ENCODE peak calls at places on chromosomes 16 and 17, in six cellular contexts. L, R, E, I, O and V are unnamed samples.

GRCh38 chr16:85151603-85152413 is 39.5 kb upstream of the CIBAR2 start:
- DNase-seq in R (no peak), E (no peak), L (peak; percentile 62), O (peak; percentile 69), I (peak; percentile 84), V (peak; percentile 80)

GRCh38 chr17:13594762-13595697 is 6.7 kb downstream of the HS3ST3A1 start:
- DNase-seq in R (peak; percentile 87), I (peak; percentile 78), L (peak; percentile 52), E (peak; percentile 73), O (peak; percentile 82), V (peak; percentile 73)

GRCh38 chr17:71117461-71117860 is 948.1 kb downstream of the KCNJ2 start:
- DNase-seq in R (no peak), I (no peak), L (no peak), E (no peak), O (no peak), V (no peak)

GRCh38 chr16:73951541-73951940 is 345.1 kb upstream of the PSMD7 start:
- DNase-seq in R (no peak), E (no peak), L (no peak), I (no peak), O (peak; percentile 23), V (no peak)

GRCh38 chr17:17736205-17737183 is 55.2 kb downstream of the RAI1 start:
- DNase-seq in R (no peak), E (no peak), L (no peak), O (no peak), I (no peak), V (no peak)

GRCh38 chr17:17363638-17364337 is 60.6 kb downstream of the NT5M start:
- DNase-seq in O (no peak), E (no peak), R (no peak), I (no peak), L (no peak), V (no peak)

GRCh38 chr16:1439058-1439698 is 5.2 kb downstream of the CCDC154 start:
- DNase-seq in R (no peak), E (no peak), I (no peak), L (no peak), O (no peak), V (no peak)

GRCh38 chr17:74992223-74992622 is 4.8 kb downstream of the CDR2L start:
- DNase-seq in L (no peak), O (no peak), R (no peak), E (no peak), I (no peak), V (no peak)

GRCh38 chr17:80605326-80606066 is 60.9 kb downstream of the RPTOR start:
- DNase-seq in O (no peak), L (no peak), E (peak; percentile 55), I (no peak), R (peak; percentile 59), V (no peak)